ENCODE peak calls at places on chromosomes 7 and 10, in ten cellular contexts. One of them, this sample, is unnamed.

GRCh38 chr10:119602241-119603095 is 5.7 kb upstream of the TIAL1 start:
- DNase-seq in caudate nucleus: no peak
- DNase-seq in MCF 10A: peak
- DNase-seq in islet precursor cell: peak
- DNase-seq in LoVo: no peak
- DNase-seq in ureter: no peak
- DNase-seq in aorta: no peak
- DNase-seq in non-pigmented ciliary epithelial cell: no peak
- DNase-seq in GM12891: no peak
- DNase-seq in central memory CD4-positive, alpha-beta T cell: peak
- DNase-seq in this sample: no peak

GRCh38 chr10:69634759-69635425 is 4.8 kb downstream of the FAM241B start:
- DNase-seq in LoVo: no peak
- DNase-seq in non-pigmented ciliary epithelial cell: no peak
- DNase-seq in islet precursor cell: peak
- DNase-seq in caudate nucleus: no peak
- DNase-seq in ureter: no peak
- DNase-seq in central memory CD4-positive, alpha-beta T cell: no peak
- DNase-seq in MCF 10A: no peak
- DNase-seq in aorta: no peak
- DNase-seq in GM12891: no peak
- DNase-seq in this sample: no peak

GRCh38 chr7:22858640-22859561 is 36.3 kb upstream of the TOMM7 start:
- DNase-seq in GM12891: no peak
- DNase-seq in central memory CD4-positive, alpha-beta T cell: no peak
- DNase-seq in aorta: no peak
- DNase-seq in islet precursor cell: peak
- DNase-seq in caudate nucleus: no peak
- DNase-seq in MCF 10A: peak
- DNase-seq in LoVo: peak
- DNase-seq in ureter: no peak
- DNase-seq in non-pigmented ciliary epithelial cell: peak
- DNase-seq in this sample: peak

GRCh38 chr7:148979827-148980226 is 48.5 kb downstream of the PDIA4 start:
- DNase-seq in central memory CD4-positive, alpha-beta T cell: peak
- DNase-seq in non-pigmented ciliary epithelial cell: no peak
- DNase-seq in islet precursor cell: no peak
- DNase-seq in caudate nucleus: no peak
- DNase-seq in ureter: no peak
- DNase-seq in LoVo: no peak
- DNase-seq in aorta: peak
- DNase-seq in GM12891: no peak
- DNase-seq in MCF 10A: no peak
- DNase-seq in this sample: no peak

GRCh38 chr7:34430456-34430855 is 227.6 kb upstream of the NPSR1 start:
- DNase-seq in MCF 10A: peak
- DNase-seq in GM12891: peak
- DNase-seq in central memory CD4-positive, alpha-beta T cell: no peak
- DNase-seq in aorta: no peak
- DNase-seq in caudate nucleus: peak
- DNase-seq in non-pigmented ciliary epithelial cell: peak
- DNase-seq in islet precursor cell: no peak
- DNase-seq in ureter: no peak
- DNase-seq in LoVo: peak
- DNase-seq in this sample: peak

GRCh38 chr10:91493313-91493712 is 83.2 kb downstream of the HECTD2 start:
- DNase-seq in central memory CD4-positive, alpha-beta T cell: no peak
- DNase-seq in aorta: no peak
- DNase-seq in GM12891: no peak
- DNase-seq in islet precursor cell: no peak
- DNase-seq in caudate nucleus: no peak
- DNase-seq in ureter: no peak
- DNase-seq in non-pigmented ciliary epithelial cell: no peak
- DNase-seq in MCF 10A: peak
- DNase-seq in LoVo: peak
- DNase-seq in this sample: peak

GRCh38 chr10:13337128-13337826 is 10.8 kb downstream of the SEPHS1 start:
- DNase-seq in ureter: no peak
- DNase-seq in caudate nucleus: no peak
- DNase-seq in islet precursor cell: no peak
- DNase-seq in aorta: peak
- DNase-seq in non-pigmented ciliary epithelial cell: no peak
- DNase-seq in MCF 10A: no peak
- DNase-seq in central memory CD4-positive, alpha-beta T cell: no peak
- DNase-seq in GM12891: no peak
- DNase-seq in LoVo: no peak
- DNase-seq in this sample: no peak

GRCh38 chr10:78960316-78960800 is 108.4 kb upstream of the ZMIZ1 start:
- DNase-seq in aorta: peak
- DNase-seq in GM12891: no peak
- DNase-seq in non-pigmented ciliary epithelial cell: peak
- DNase-seq in ureter: peak
- DNase-seq in LoVo: no peak
- DNase-seq in caudate nucleus: peak
- DNase-seq in MCF 10A: peak
- DNase-seq in islet precursor cell: peak
- DNase-seq in central memory CD4-positive, alpha-beta T cell: no peak
- DNase-seq in this sample: peak

GRCh38 chr10:71081912-71082311 is 130.5 kb upstream of the UNC5B start:
- DNase-seq in GM12891: no peak
- DNase-seq in LoVo: no peak
- DNase-seq in central memory CD4-positive, alpha-beta T cell: no peak
- DNase-seq in MCF 10A: no peak
- DNase-seq in non-pigmented ciliary epithelial cell: no peak
- DNase-seq in caudate nucleus: no peak
- DNase-seq in ureter: peak
- DNase-seq in islet precursor cell: peak
- DNase-seq in aorta: peak
- DNase-seq in this sample: no peak

GRCh38 chr10:42961156-42961589 is 115.7 kb upstream of the RET start:
- DNase-seq in central memory CD4-positive, alpha-beta T cell: no peak
- DNase-seq in non-pigmented ciliary epithelial cell: no peak
- DNase-seq in caudate nucleus: no peak
- DNase-seq in MCF 10A: no peak
- DNase-seq in aorta: peak
- DNase-seq in GM12891: no peak
- DNase-seq in islet precursor cell: no peak
- DNase-seq in LoVo: no peak
- DNase-seq in ureter: peak
- DNase-seq in this sample: no peak

GRCh38 chr10:50407077-50407801 is 155.9 kb upstream of the ASAH2 start:
- DNase-seq in MCF 10A: peak
- DNase-seq in ureter: no peak
- DNase-seq in GM12891: no peak
- DNase-seq in central memory CD4-positive, alpha-beta T cell: no peak
- DNase-seq in non-pigmented ciliary epithelial cell: no peak
- DNase-seq in LoVo: no peak
- DNase-seq in islet precursor cell: peak
- DNase-seq in caudate nucleus: no peak
- DNase-seq in aorta: no peak
- DNase-seq in this sample: no peak

GRCh38 chr10:121631296-121631695 is 33.1 kb upstream of the FGFR2 start:
- DNase-seq in LoVo: no peak
- DNase-seq in ureter: no peak
- DNase-seq in caudate nucleus: no peak
- DNase-seq in central memory CD4-positive, alpha-beta T cell: no peak
- DNase-seq in MCF 10A: no peak
- DNase-seq in islet precursor cell: peak
- DNase-seq in aorta: no peak
- DNase-seq in non-pigmented ciliary epithelial cell: no peak
- DNase-seq in GM12891: no peak
- DNase-seq in this sample: no peak

GRCh38 chr10:90530526-90530925 is 327.3 kb downstream of the HTR7 start:
- DNase-seq in aorta: no peak
- DNase-seq in LoVo: no peak
- DNase-seq in non-pigmented ciliary epithelial cell: peak
- DNase-seq in GM12891: no peak
- DNase-seq in islet precursor cell: no peak
- DNase-seq in central memory CD4-positive, alpha-beta T cell: no peak
- DNase-seq in caudate nucleus: no peak
- DNase-seq in ureter: no peak
- DNase-seq in MCF 10A: no peak
- DNase-seq in this sample: no peak

GRCh38 chr7:14233026-14233897 is 243.8 kb upstream of the ETV1 start:
- DNase-seq in non-pigmented ciliary epithelial cell: no peak
- DNase-seq in islet precursor cell: peak
- DNase-seq in GM12891: no peak
- DNase-seq in caudate nucleus: no peak
- DNase-seq in central memory CD4-positive, alpha-beta T cell: no peak
- DNase-seq in aorta: no peak
- DNase-seq in ureter: no peak
- DNase-seq in LoVo: no peak
- DNase-seq in MCF 10A: no peak
- DNase-seq in this sample: no peak

GRCh38 chr7:483656-484364 is 35.8 kb downstream of the PDGFA start:
- DNase-seq in LoVo: no peak
- DNase-seq in aorta: peak
- DNase-seq in MCF 10A: no peak
- DNase-seq in ureter: no peak
- DNase-seq in central memory CD4-positive, alpha-beta T cell: no peak
- DNase-seq in caudate nucleus: no peak
- DNase-seq in islet precursor cell: no peak
- DNase-seq in GM12891: no peak
- DNase-seq in non-pigmented ciliary epithelial cell: no peak
- DNase-seq in this sample: no peak

GRCh38 chr10:606767-607544 is 82.5 kb downstream of the DIP2C start:
- DNase-seq in ureter: no peak
- DNase-seq in aorta: peak
- DNase-seq in central memory CD4-positive, alpha-beta T cell: no peak
- DNase-seq in MCF 10A: no peak
- DNase-seq in islet precursor cell: no peak
- DNase-seq in GM12891: no peak
- DNase-seq in caudate nucleus: no peak
- DNase-seq in LoVo: no peak
- DNase-seq in non-pigmented ciliary epithelial cell: no peak
- DNase-seq in this sample: no peak

GRCh38 chr7:141114141-141114664 is 40.3 kb downstream of the TMEM178B start:
- DNase-seq in islet precursor cell: no peak
- DNase-seq in caudate nucleus: no peak
- DNase-seq in LoVo: no peak
- DNase-seq in GM12891: no peak
- DNase-seq in MCF 10A: no peak
- DNase-seq in aorta: no peak
- DNase-seq in central memory CD4-positive, alpha-beta T cell: no peak
- DNase-seq in ureter: no peak
- DNase-seq in non-pigmented ciliary epithelial cell: no peak
- DNase-seq in this sample: no peak

GRCh38 chr7:17674166-17674955 is 265.9 kb downstream of the SNX13 start:
- DNase-seq in non-pigmented ciliary epithelial cell: no peak
- DNase-seq in aorta: no peak
- DNase-seq in central memory CD4-positive, alpha-beta T cell: no peak
- DNase-seq in ureter: peak
- DNase-seq in MCF 10A: peak
- DNase-seq in GM12891: no peak
- DNase-seq in islet precursor cell: peak
- DNase-seq in caudate nucleus: no peak
- DNase-seq in LoVo: no peak
- DNase-seq in this sample: peak

GRCh38 chr7:129110575-129111376 is 33.7 kb upstream of the TSPAN33 start:
- DNase-seq in ureter: no peak
- DNase-seq in non-pigmented ciliary epithelial cell: no peak
- DNase-seq in MCF 10A: peak
- DNase-seq in LoVo: no peak
- DNase-seq in islet precursor cell: peak
- DNase-seq in GM12891: no peak
- DNase-seq in aorta: no peak
- DNase-seq in caudate nucleus: peak
- DNase-seq in central memory CD4-positive, alpha-beta T cell: no peak
- DNase-seq in this sample: peak

GRCh38 chr10:44830022-44830421 is 81.1 kb upstream of the TMEM72 start:
- DNase-seq in non-pigmented ciliary epithelial cell: no peak
- DNase-seq in islet precursor cell: no peak
- DNase-seq in GM12891: no peak
- DNase-seq in MCF 10A: no peak
- DNase-seq in central memory CD4-positive, alpha-beta T cell: no peak
- DNase-seq in aorta: no peak
- DNase-seq in caudate nucleus: no peak
- DNase-seq in LoVo: peak
- DNase-seq in ureter: no peak
- DNase-seq in this sample: no peak

GRCh38 chr7:34158754-34159153 is 253.4 kb downstream of the BMPER start:
- DNase-seq in ureter: no peak
- DNase-seq in LoVo: no peak
- DNase-seq in non-pigmented ciliary epithelial cell: no peak
- DNase-seq in MCF 10A: no peak
- DNase-seq in central memory CD4-positive, alpha-beta T cell: no peak
- DNase-seq in GM12891: no peak
- DNase-seq in caudate nucleus: no peak
- DNase-seq in islet precursor cell: peak
- DNase-seq in aorta: no peak
- DNase-seq in this sample: peak

GRCh38 chr7:29995652-29996051 is 6.1 kb upstream of the SCRN1 start:
- DNase-seq in central memory CD4-positive, alpha-beta T cell: no peak
- DNase-seq in GM12891: no peak
- DNase-seq in ureter: no peak
- DNase-seq in non-pigmented ciliary epithelial cell: no peak
- DNase-seq in MCF 10A: no peak
- DNase-seq in caudate nucleus: no peak
- DNase-seq in aorta: no peak
- DNase-seq in LoVo: no peak
- DNase-seq in islet precursor cell: no peak
- DNase-seq in this sample: no peak

GRCh38 chr10:77011823-77012566 is 625.6 kb downstream of the KCNMA1 start:
- DNase-seq in central memory CD4-positive, alpha-beta T cell: no peak
- DNase-seq in ureter: no peak
- DNase-seq in caudate nucleus: no peak
- DNase-seq in aorta: no peak
- DNase-seq in islet precursor cell: no peak
- DNase-seq in LoVo: no peak
- DNase-seq in MCF 10A: no peak
- DNase-seq in GM12891: no peak
- DNase-seq in non-pigmented ciliary epithelial cell: no peak
- DNase-seq in this sample: no peak